ENCODE peak calls at places on chromosomes 16 and 17, in seven cellular contexts. O is MM.1S, W is left lung, J is kidney epithelial cell, S is fibroblast of pulmonary artery, P is RWPE2, X is astrocyte. V is an unnamed sample.

GRCh38 chr17:34242553-34242952 is 12.5 kb upstream of the CCL2 start:
- DNase-seq in X (no peak), J (no peak), S (no peak), O (no peak), W (no peak), P (no peak), V (peak; percentile 26)

GRCh38 chr16:2019500-2019899 is at the start of gene NPW:
- DNase-seq in P (no peak), S (no peak), O (no peak), W (peak; percentile 68), J (no peak), X (no peak), V (no peak)

GRCh38 chr16:16045879-16046278 is 96.5 kb downstream of the ABCC1 start:
- DNase-seq in J (no peak), W (no peak), O (no peak), P (no peak), S (no peak), X (no peak), V (no peak)

GRCh38 chr17:82551779-82552457 is 32.4 kb downstream of the FOXK2 start:
- DNase-seq in O (peak; percentile 86), W (peak; percentile 93), J (no peak), X (peak; percentile 62), P (peak; percentile 85), S (peak; percentile 74), V (peak; percentile 49)

GRCh38 chr16:67278773-67279295 is 498 bp upstream of the PLEKHG4 start:
- DNase-seq in O (no peak), X (no peak), J (no peak), S (no peak), P (no peak), W (no peak), V (no peak)

GRCh38 chr17:7097940-7098339 is 16.7 kb downstream of the ASGR2 start:
- DNase-seq in X (no peak), O (no peak), J (no peak), P (no peak), S (no peak), W (no peak), V (no peak)

GRCh38 chr17:3946711-3947235 is 17.5 kb downstream of the ATP2A3 start:
- DNase-seq in W (no peak), S (no peak), J (no peak), P (no peak), X (no peak), O (no peak), V (no peak)

GRCh38 chr17:39653316-39653661 is 11.9 kb upstream of the TCAP start:
- DNase-seq in S (no peak), P (no peak), X (no peak), W (no peak), O (no peak), J (no peak), V (no peak)

GRCh38 chr17:3813171-3813570 is 12.2 kb upstream of the ITGAE start:
- DNase-seq in P (no peak), X (no peak), O (no peak), J (no peak), S (no peak), W (no peak), V (no peak)

GRCh38 chr17:58191259-58191896 is 1.1 kb upstream of the EPX start:
- DNase-seq in P (no peak), O (no peak), S (no peak), J (no peak), X (no peak), W (no peak), V (no peak)

GRCh38 chr17:28599311-28600184 is 723 bp upstream of the SPAG5 start:
- DNase-seq in S (peak; percentile 90), X (peak; percentile 88), J (no peak), O (peak; percentile 87), P (no peak), W (no peak), V (peak; percentile 75)

GRCh38 chr17:68260051-68260762 is 12.4 kb downstream of the AMZ2 start:
- DNase-seq in W (no peak), X (peak; percentile 14), P (no peak), J (no peak), O (no peak), S (no peak), V (no peak)

GRCh38 chr17:63395075-63395815 is 50.9 kb downstream of the CYB561 start:
- DNase-seq in X (peak; percentile 89), S (peak; percentile 69), J (no peak), O (no peak), P (no peak), W (no peak), V (no peak)

GRCh38 chr16:57740423-57741071 is 5.0 kb downstream of the KATNB1 start:
- DNase-seq in W (no peak), X (no peak), P (peak; percentile 65), J (no peak), O (no peak), S (no peak), V (no peak)

GRCh38 chr16:10504404-10504885 is 76.0 kb downstream of the EMP2 start:
- DNase-seq in S (no peak), J (no peak), X (no peak), O (no peak), W (no peak), P (no peak), V (no peak)

GRCh38 chr16:24906199-24906808 is 60.5 kb downstream of the SLC5A11 start:
- DNase-seq in S (peak; percentile 56), W (no peak), O (peak; percentile 6), P (no peak), J (no peak), X (peak; percentile 1), V (no peak)

GRCh38 chr17:64969046-64969501 is 49.8 kb upstream of the LRRC37A3 start:
- DNase-seq in X (no peak), O (peak; percentile 9), S (no peak), J (no peak), P (no peak), W (no peak), V (no peak)

GRCh38 chr16:3945751-3946603 is 65.5 kb upstream of the CREBBP start:
- DNase-seq in J (peak; percentile 96), O (no peak), S (peak; percentile 98), X (peak; percentile 97), W (no peak), P (peak; percentile 75), V (no peak)

GRCh38 chr16:88839026-88839529 is 17.7 kb downstream of the GALNS start:
- DNase-seq in X (no peak), S (no peak), O (no peak), J (no peak), W (no peak), P (no peak), V (no peak)
- TF ChIP-seq CTCF in X (no peak), S (no peak), O (no peak), J (peak; percentile 21), W (no peak), P (no peak), V (no peak)

GRCh38 chr17:78355701-78356100 is 4.2 kb downstream of the SOCS3 start:
- DNase-seq in P (no peak), X (no peak), O (no peak), S (peak; percentile 42), W (no peak), J (no peak), V (no peak)
- H3K4me3 ChIP-seq in P (no peak overlapping the region), X (no peak overlapping the region), O (peak overlapping the region; percentile 27), S (no peak overlapping the region), W (peak overlapping the region; percentile 96), J (no peak overlapping the region), V (no peak overlapping the region)

GRCh38 chr16:583815-584591 is 5.9 kb upstream of the RAB40C start:
- DNase-seq in W (no peak), X (no peak), O (no peak), S (no peak), J (no peak), P (no peak), V (no peak)

GRCh38 chr16:583470-583814 is 6.4 kb upstream of the RAB40C start:
- DNase-seq in S (no peak), P (no peak), W (no peak), O (no peak), X (no peak), J (no peak), V (no peak)

GRCh38 chr16:586047-586644 is 3.7 kb upstream of the RAB40C start:
- DNase-seq in P (no peak), X (peak; percentile 53), J (no peak), O (no peak), W (no peak), S (no peak), V (no peak)

GRCh38 chr16:586645-587590 is 2.9 kb upstream of the RAB40C start:
- DNase-seq in O (no peak), S (no peak), X (no peak), P (no peak), W (no peak), J (no peak), V (no peak)

GRCh38 chr16:585351-585750 is 4.5 kb upstream of the RAB40C start:
- DNase-seq in O (no peak), J (no peak), X (no peak), W (no peak), P (no peak), S (no peak), V (no peak)
- TF ChIP-seq CTCF in O (peak; percentile 9), J (peak; percentile 9), X (no peak), W (no peak), P (no peak), S (no peak), V (no peak)

GRCh38 chr17:80807882-80808281 is 183.8 kb upstream of the CHMP6 start:
- DNase-seq in P (no peak), S (no peak), O (no peak), X (no peak), W (no peak), J (no peak), V (no peak)

GRCh38 chr17:80803451-80804428 is 187.9 kb upstream of the CHMP6 start:
- DNase-seq in P (no peak), J (no peak), W (peak; percentile 60), O (no peak), X (no peak), S (no peak), V (no peak)

GRCh38 chr17:80804466-80804865 is 187.2 kb upstream of the CHMP6 start:
- DNase-seq in O (no peak), X (no peak), W (peak; percentile 58), S (no peak), P (no peak), J (no peak), V (no peak)

GRCh38 chr17:80805032-80805751 is 186.4 kb upstream of the CHMP6 start:
- DNase-seq in S (no peak), X (no peak), J (no peak), P (no peak), O (no peak), W (peak; percentile 35), V (no peak)

DNA sequence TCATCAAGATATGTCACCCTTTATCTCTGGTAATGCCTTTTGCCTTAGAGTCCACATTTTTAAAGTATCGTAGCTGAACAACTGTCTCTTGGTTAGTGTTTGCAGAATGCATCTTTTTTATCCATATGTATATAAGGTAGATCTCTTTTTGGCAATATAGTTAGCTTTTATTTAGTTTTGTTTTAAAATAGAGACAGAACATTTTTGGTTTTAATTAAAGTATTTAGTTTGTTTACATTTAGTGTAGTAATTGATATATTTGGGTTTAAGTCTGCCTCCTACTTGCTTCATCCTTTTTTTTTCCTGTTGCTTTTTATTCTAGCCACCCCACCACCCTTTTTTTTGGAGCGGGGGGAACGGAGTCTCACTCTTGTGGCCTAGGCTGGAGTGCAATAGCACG is 184.6 kb upstream of the CHMP6 start:
- DNase-seq in S (no peak), O (no peak), W (no peak), J (no peak), X (no peak), P (no peak), V (no peak)
- H3K4me3 ChIP-seq in S (no peak overlapping the region), O (no peak overlapping the region), W (no peak overlapping the region), J (no peak overlapping the region), X (no peak overlapping the region), P (no peak overlapping the region), V (no peak overlapping the region)

V was measured in GM12864.